ENCODE peak calls at places on chromosomes 3 and 15, in nine cellular contexts. Y is activated CD4-positive, alpha-beta T cell treated with anti-CD3 and anti-CD28 coated beads, Interleukin-2, amount 50 U/mL, for 1 hour; Q is T-helper 2 cell; A is bronchial epithelial cell; G is stimulated activated CD8-positive, alpha-beta memory T cell treated with anti-CD3 and anti-CD28 coated beads, Interleukin-7, amount 100 ng/mL, for 1 hour; M is tibial artery; K is putamen; C is activated naive CD4-positive, alpha-beta T cell; W is activated T-cell treated with anti-CD3 and anti-CD28 coated beads, Interleukin-2, amount 50 U/mL, for 1 hour. B is an unnamed sample.

GRCh38 chr3:140467104-140467577 is 210.7 kb upstream of the TRIM42 start:
- DNase-seq in Y (no peak), Q (no peak), A (peak), G (no peak), M (no peak), K (no peak), C (no peak), W (no peak), B (peak)

GRCh38 chr15:96553006-96553405 is 222.5 kb downstream of the NR2F2 start:
- DNase-seq in Y (no peak), Q (no peak), A (no peak), G (no peak), M (no peak), K (no peak), C (no peak), W (no peak), B (peak)

GRCh38 chr15:91380114-91380513 is 280.1 kb downstream of the SV2B start:
- DNase-seq in Y (no peak), Q (no peak), A (peak), G (no peak), M (no peak), K (no peak), C (no peak), W (no peak), B (no peak)

GRCh38 chr15:77530576-77530975 is 102.1 kb downstream of the LINGO1 start:
- DNase-seq in Y (no peak), Q (no peak), A (no peak), G (no peak), M (peak), K (no peak), C (no peak), W (no peak), B (no peak)

GRCh38 chr3:60765788-60766187 is 485.5 kb downstream of the FHIT start:
- DNase-seq in Y (no peak), Q (no peak), A (no peak), G (no peak), M (no peak), K (no peak), C (no peak), W (no peak), B (no peak)

GRCh38 chr3:184748219-184749135 is 36.6 kb upstream of the MAGEF1 start:
- DNase-seq in Y (no peak), Q (no peak), A (peak), G (no peak), M (peak), K (no peak), C (no peak), W (no peak), B (no peak)

GRCh38 chr3:182959474-182960350 is 20.6 kb downstream of the DCUN1D1 start:
- DNase-seq in Y (no peak), Q (no peak), A (no peak), G (no peak), M (no peak), K (no peak), C (no peak), W (no peak), B (no peak)

GRCh38 chr15:28125673-28126651 is 26.8 kb upstream of the OCA2 start:
- DNase-seq in Y (no peak), Q (no peak), A (peak), G (no peak), M (peak), K (peak), C (no peak), W (no peak), B (no peak)

GRCh38 chr15:77508541-77509505 is 88.1 kb downstream of the HMG20A start:
- DNase-seq in Y (no peak), Q (no peak), A (no peak), G (no peak), M (peak), K (no peak), C (no peak), W (no peak), B (no peak)